ENCODE peak calls at places on chromosomes 13 and 19, in five cellular contexts. R, S, Q, Z and M are unnamed samples.

GRCh38 chr13:22427041-22427440 is 753.7 kb upstream of the SGCG start:
- DNase-seq in Z (no peak), S (no peak), R (no peak), Q (no peak), M (no peak)

GRCh38 chr19:48921721-48922500 is 11.6 kb upstream of the DHDH start:
- DNase-seq in Z (no peak), S (no peak), R (no peak), Q (no peak), M (no peak)

GRCh38 chr13:36412736-36413135 is 19.6 kb upstream of the CCNA1 start:
- DNase-seq in R (no peak), Z (no peak), Q (no peak), S (no peak), M (no peak)

GRCh38 chr19:2494084-2494446 is 18.1 kb downstream of the GADD45B start:
- DNase-seq in S (peak; percentile 38), Q (no peak), R (no peak), Z (no peak), M (peak; percentile 74)

GRCh38 chr19:15330801-15331418 is 1.4 kb downstream of the BRD4 start:
- DNase-seq in Z (no peak), R (peak; percentile 21), S (peak; percentile 70), Q (peak; percentile 64), M (no peak)

GRCh38 chr13:98273824-98274786 is 97.0 kb upstream of the RNF113B start:
- DNase-seq in R (no peak), Q (no peak), S (no peak), Z (no peak), M (no peak)

GRCh38 chr19:2453431-2454025 is 3.2 kb downstream of the LMNB2 start:
- DNase-seq in Q (no peak), S (no peak), Z (no peak), R (no peak), M (no peak)

GRCh38 chr13:78317030-78317429 is 286.3 kb downstream of the POU4F1 start:
- DNase-seq in S (peak; percentile 4), Z (no peak), R (no peak), Q (no peak), M (no peak)

GRCh38 chr13:98050041-98050466 is 92.8 kb upstream of the FARP1 start:
- DNase-seq in S (peak; percentile 59), R (no peak), Z (no peak), Q (no peak), M (no peak)

GRCh38 chr13:41802033-41802683 is 158.8 kb downstream of the VWA8 start:
- DNase-seq in Q (no peak), S (no peak), Z (no peak), R (no peak), M (no peak)

GRCh38 chr13:92175330-92175729 is 776.9 kb downstream of the GPC5 start:
- DNase-seq in S (peak; percentile 43), Z (no peak), Q (peak; percentile 34), R (no peak), M (no peak)

GRCh38 chr19:39377373-39378362 is 13.2 kb downstream of the PAF1 start:
- DNase-seq in S (no peak), R (no peak), Q (no peak), Z (no peak), M (no peak)

GRCh38 chr19:32176591-32176990 is 168.8 kb upstream of the ZNF507 start:
- DNase-seq in R (no peak), Z (no peak), S (no peak), Q (no peak), M (no peak)

GRCh38 chr19:48752511-48753365 is at the start of gene FUT1:
- DNase-seq in S (peak; percentile 91), R (peak; percentile 76), Z (peak; percentile 78), Q (no peak), M (no peak)

GRCh38 chr19:29091127-29091526 is 121.8 kb downstream of the UQCRFS1 start:
- DNase-seq in R (no peak), Z (no peak), S (no peak), Q (no peak), M (no peak)
- TF ChIP-seq CTCF in R (no peak), Z (no peak), S (no peak), Q (no peak), M (no peak)

GRCh38 chr13:57637515-57637914 is 6.0 kb downstream of the PCDH17 start:
- DNase-seq in S (no peak), Q (no peak), Z (no peak), R (no peak), M (no peak)

GRCh38 chr13:57635541-57635940 is 4.0 kb downstream of the PCDH17 start:
- DNase-seq in Z (no peak), S (no peak), Q (no peak), R (no peak), M (no peak)

GRCh38 chr13:57638147-57638890 is 6.8 kb downstream of the PCDH17 start:
- DNase-seq in S (no peak), Q (no peak), R (no peak), Z (no peak), M (no peak)

GRCh38 chr13:57634829-57635165 is 3.3 kb downstream of the PCDH17 start:
- DNase-seq in Z (peak; percentile 20), Q (no peak), R (no peak), S (no peak), M (peak; percentile 45)

GRCh38 chr13:57636811-57637210 is 5.3 kb downstream of the PCDH17 start:
- DNase-seq in Z (no peak), S (no peak), R (no peak), Q (no peak), M (no peak)
- H3K4me3 ChIP-seq in Z (peak overlapping the region; percentile 2), S (no peak overlapping the region), R (no peak overlapping the region), Q (no peak overlapping the region), M (peak overlapping the region; percentile 66)

GRCh38 chr13:114310961-114311360 is 3.3 kb upstream of the CHAMP1 start:
- DNase-seq in Z (no peak), Q (peak; percentile 37), S (no peak), R (no peak), M (no peak)
- H3K27ac ChIP-seq in Z (no peak overlapping the region), Q (no peak overlapping the region), S (no peak overlapping the region), R (no peak overlapping the region), M (no peak overlapping the region)

DNA sequence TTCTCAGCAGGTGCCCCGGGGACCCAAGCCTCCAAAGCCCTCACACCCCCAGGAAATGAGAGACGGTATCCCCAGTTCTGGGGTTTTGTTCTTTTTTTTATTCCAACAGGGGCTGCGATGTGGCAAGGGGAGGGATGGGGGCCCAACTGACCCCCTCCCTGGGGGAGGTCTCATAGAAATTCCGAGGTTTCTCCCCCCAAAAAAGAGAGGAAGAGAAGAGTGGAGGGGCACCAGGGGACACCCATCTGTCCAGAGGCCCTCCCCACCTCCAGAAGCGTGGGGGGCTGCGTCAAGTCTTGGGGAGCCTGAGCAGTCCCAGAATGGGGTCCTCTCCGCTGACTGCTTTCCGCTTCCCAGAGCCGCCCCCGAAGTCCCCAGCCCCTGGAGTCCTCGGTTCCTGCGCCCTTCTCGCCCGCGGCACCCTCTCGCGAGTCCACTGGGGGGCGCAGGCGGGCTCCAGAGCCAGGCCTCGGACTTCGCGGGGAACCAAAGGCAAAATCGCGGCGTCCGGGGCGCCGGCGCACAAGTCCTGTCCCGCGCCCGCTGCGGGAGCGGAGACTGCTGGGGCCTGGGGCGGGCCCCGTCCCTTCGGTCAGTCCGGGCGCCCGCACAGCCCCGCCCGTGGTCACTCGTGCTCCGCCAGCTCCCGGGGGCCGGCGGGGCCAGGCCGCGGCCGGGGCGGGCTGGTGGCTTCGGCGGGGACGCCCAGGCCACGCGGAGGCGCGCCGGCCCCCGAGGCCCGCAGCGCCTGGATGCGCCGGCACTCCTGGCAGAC is 4.4 kb upstream of the ATP1A3 start:
- DNase-seq in R (peak; percentile 43), Z (peak; percentile 48), Q (no peak), S (peak; percentile 38), M (no peak)
- TF ChIP-seq CTCF in R (peak; percentile 54), Z (peak; percentile 65), Q (peak; percentile 63), S (peak; percentile 57), M (peak; percentile 57)

GRCh38 chr19:35144259-35144599 is 1.2 kb downstream of the FXYD7 start:
- DNase-seq in R (no peak), Z (no peak), Q (no peak), S (no peak), M (no peak)

GRCh38 chr19:35142531-35143230 is 374 bp upstream of the FXYD7 start:
- DNase-seq in R (peak; percentile 67), Q (no peak), S (peak; percentile 63), Z (peak; percentile 63), M (no peak)

GRCh38 chr19:35143231-35143715 is at the start of gene FXYD7:
- DNase-seq in Q (no peak), Z (peak; percentile 38), R (no peak), S (no peak), M (peak; percentile 69)

GRCh38 chr19:35144600-35145436 is 1.8 kb downstream of the FXYD7 start:
- DNase-seq in R (peak; percentile 84), S (peak; percentile 74), Z (no peak), Q (no peak), M (no peak)

GRCh38 chr19:35143818-35144217 is 763 bp downstream of the FXYD7 start:
- DNase-seq in R (no peak), Q (no peak), Z (no peak), S (no peak), M (no peak)
- H3K4me3 ChIP-seq in R (no peak overlapping the region), Q (no peak overlapping the region), Z (no peak overlapping the region), S (no peak overlapping the region), M (peak overlapping the region; percentile 67)

DNA sequence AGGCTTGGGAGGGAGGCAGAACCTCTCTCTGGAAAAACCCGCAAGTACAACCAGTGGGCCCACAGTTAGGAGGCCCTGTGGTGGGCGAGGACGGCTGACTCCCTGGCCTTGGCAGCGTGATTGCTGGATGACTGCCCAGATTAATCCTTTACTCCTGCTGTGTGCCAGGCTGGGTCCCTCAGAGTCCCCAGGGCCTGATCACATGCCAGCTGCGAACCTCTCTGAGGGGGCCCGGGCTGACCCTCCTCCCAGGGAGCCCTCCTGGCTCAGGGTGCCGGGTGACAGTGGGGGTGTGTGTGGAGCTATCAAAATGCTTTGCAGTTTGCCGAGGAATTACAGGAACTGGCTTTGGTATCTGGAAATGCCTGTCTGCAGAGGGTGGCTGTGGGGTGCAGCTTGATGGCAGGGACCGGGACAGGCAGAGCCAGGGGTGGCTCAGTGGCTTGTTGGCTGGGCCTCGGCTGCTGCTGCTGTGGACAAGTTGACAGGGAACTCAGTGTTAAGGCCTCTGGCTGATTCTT is 48.9 kb downstream of the DNM2 start:
- DNase-seq in Z (peak; percentile 50), Q (no peak), R (no peak), S (no peak), M (peak; percentile 61)
- H3K27ac ChIP-seq in Z (peak overlapping the region; percentile 86), Q (no peak overlapping the region), R (peak overlapping the region; percentile 93), S (no peak overlapping the region), M (peak overlapping the region; percentile 96)

DNA sequence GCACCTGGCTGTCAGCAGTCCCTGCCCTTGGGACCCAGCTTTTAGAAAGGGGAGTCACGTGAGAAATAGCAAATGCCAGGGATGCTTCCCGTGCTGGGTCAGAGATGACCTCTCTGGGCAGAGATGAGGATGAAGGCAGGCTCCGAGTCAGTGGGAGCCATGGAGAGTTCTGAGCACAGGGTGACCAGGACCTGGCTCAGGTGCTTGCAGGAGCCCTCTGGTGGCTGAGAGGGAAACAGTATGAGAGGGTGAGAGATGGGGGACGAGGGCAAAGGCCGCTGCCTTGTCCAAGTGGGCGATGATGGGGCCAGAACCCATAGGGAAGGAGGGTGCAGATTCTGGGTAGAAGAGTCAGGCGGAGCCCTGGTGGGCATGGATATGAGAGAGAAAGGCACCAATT is 15.8 kb downstream of the TMED1 start:
- DNase-seq in Q (no peak), S (peak; percentile 11), Z (no peak), R (no peak), M (no peak)
- TF ChIP-seq CTCF in Q (peak; percentile 22), S (peak; percentile 62), Z (peak; percentile 28), R (no peak), M (no peak)

DNA sequence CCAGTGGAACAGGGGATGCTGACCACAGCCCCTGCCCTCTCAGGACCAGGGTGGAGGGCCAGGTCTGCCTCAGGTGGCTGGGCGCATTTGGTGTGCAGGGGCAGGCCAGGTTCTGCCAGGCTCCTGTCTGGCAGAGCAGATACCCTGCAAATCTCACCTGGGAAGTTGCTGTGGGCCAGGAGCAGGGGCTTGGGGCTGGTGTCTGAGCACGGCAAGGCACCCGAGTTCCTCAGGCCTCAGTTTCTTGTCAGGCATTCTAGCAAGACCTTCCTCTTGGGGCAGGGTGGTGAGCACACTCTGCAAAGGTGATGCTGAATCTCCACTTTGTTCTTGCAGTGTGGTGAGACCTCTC is 1.1 kb downstream of the CRTC1 start:
- DNase-seq in Z (no peak), S (no peak), R (no peak), Q (no peak), M (no peak)
- H3K4me3 ChIP-seq in Z (no peak overlapping the region), S (peak overlapping the region; percentile 85), R (no peak overlapping the region), Q (peak overlapping the region; percentile 78), M (peak overlapping the region; percentile 84)